ENCODE peak calls at places on chromosomes 5 and 9, in five cellular contexts. One of them, this sample, is unnamed.

GRCh38 chr9:112142420-112142819 is 32.7 kb downstream of the SUSD1 start:
- DNase-seq in fibroblast of lung: no peak
- DNase-seq in spleen: no peak
- DNase-seq in aorta: no peak
- DNase-seq in tibial nerve: no peak
- DNase-seq in this sample: no peak

GRCh38 chr5:138461343-138462125 is 3.7 kb upstream of the EGR1 start:
- DNase-seq in tibial nerve: no peak
- DNase-seq in fibroblast of lung: peak; percentile 52
- DNase-seq in aorta: no peak
- DNase-seq in spleen: no peak
- DNase-seq in this sample: no peak

GRCh38 chr9:136226680-136227410 is 18.8 kb downstream of the QSOX2 start:
- DNase-seq in spleen: no peak
- DNase-seq in aorta: no peak
- DNase-seq in tibial nerve: no peak
- DNase-seq in fibroblast of lung: no peak
- DNase-seq in this sample: no peak

GRCh38 chr5:147857302-147858129 is 21.0 kb upstream of the SCGB3A2 start:
- DNase-seq in fibroblast of lung: peak; percentile 70
- DNase-seq in aorta: peak; percentile 60
- DNase-seq in spleen: no peak
- DNase-seq in tibial nerve: peak; percentile 55
- DNase-seq in this sample: peak; percentile 65

GRCh38 chr5:78540335-78541057 is 108.1 kb downstream of the LHFPL2 start:
- DNase-seq in tibial nerve: no peak
- DNase-seq in spleen: no peak
- DNase-seq in fibroblast of lung: no peak
- DNase-seq in aorta: no peak
- DNase-seq in this sample: no peak

GRCh38 chr5:177980776-177981175 is 15.3 kb downstream of the PROP1 start:
- DNase-seq in spleen: no peak
- DNase-seq in tibial nerve: no peak
- DNase-seq in aorta: no peak
- DNase-seq in fibroblast of lung: no peak
- DNase-seq in this sample: no peak

GRCh38 chr5:44345871-44346270 is 43.3 kb downstream of the FGF10 start:
- DNase-seq in fibroblast of lung: no peak
- DNase-seq in tibial nerve: no peak
- DNase-seq in aorta: no peak
- DNase-seq in spleen: no peak
- DNase-seq in this sample: no peak

GRCh38 chr9:124675261-124676158 is 95.6 kb downstream of the NR6A1 start:
- DNase-seq in aorta: no peak
- DNase-seq in fibroblast of lung: no peak
- DNase-seq in spleen: no peak
- DNase-seq in tibial nerve: no peak
- DNase-seq in this sample: no peak

GRCh38 chr5:171999877-172000276 is 6.6 kb downstream of the FBXW11 start:
- DNase-seq in aorta: no peak
- DNase-seq in tibial nerve: no peak
- DNase-seq in spleen: no peak
- DNase-seq in fibroblast of lung: no peak
- DNase-seq in this sample: no peak

GRCh38 chr5:169433221-169433651 is 132.3 kb upstream of the SLIT3 start:
- DNase-seq in aorta: no peak
- DNase-seq in spleen: no peak
- DNase-seq in fibroblast of lung: no peak
- DNase-seq in tibial nerve: no peak
- DNase-seq in this sample: no peak

GRCh38 chr5:155402927-155403645 is 389.5 kb downstream of the KIF4B start:
- DNase-seq in spleen: no peak
- DNase-seq in tibial nerve: no peak
- DNase-seq in fibroblast of lung: no peak
- DNase-seq in aorta: no peak
- DNase-seq in this sample: no peak

GRCh38 chr9:133546287-133546680 is 11.8 kb downstream of the ADAMTSL2 start:
- DNase-seq in spleen: no peak
- DNase-seq in tibial nerve: no peak
- DNase-seq in fibroblast of lung: no peak
- DNase-seq in aorta: no peak
- DNase-seq in this sample: no peak
- H3K4me3 ChIP-seq in spleen: no peak overlapping the region
- H3K4me3 ChIP-seq in tibial nerve: no peak overlapping the region
- H3K4me3 ChIP-seq in fibroblast of lung: no peak overlapping the region
- H3K4me3 ChIP-seq in aorta: no peak overlapping the region
- H3K4me3 ChIP-seq in this sample: no peak overlapping the region

GRCh38 chr5:149731617-149732400 is 1.7 kb downstream of the PPARGC1B start:
- DNase-seq in aorta: peak; percentile 91
- DNase-seq in fibroblast of lung: peak; percentile 75
- DNase-seq in spleen: peak; percentile 92
- DNase-seq in tibial nerve: peak; percentile 45
- DNase-seq in this sample: peak; percentile 89
- H3K27ac ChIP-seq in aorta: no peak overlapping the region
- H3K27ac ChIP-seq in fibroblast of lung: no peak overlapping the region
- H3K27ac ChIP-seq in spleen: peak overlapping the region; percentile 85
- H3K27ac ChIP-seq in tibial nerve: peak overlapping the region; percentile 13
- H3K27ac ChIP-seq in this sample: peak overlapping the region; percentile 72

GRCh38 chr9:89383030-89383720 is 64.9 kb downstream of the SECISBP2 start:
- DNase-seq in spleen: no peak
- DNase-seq in fibroblast of lung: no peak
- DNase-seq in aorta: no peak
- DNase-seq in tibial nerve: no peak
- DNase-seq in this sample: no peak
- H3K4me3 ChIP-seq in spleen: no peak overlapping the region
- H3K4me3 ChIP-seq in fibroblast of lung: no peak overlapping the region
- H3K4me3 ChIP-seq in aorta: no peak overlapping the region
- H3K4me3 ChIP-seq in tibial nerve: no peak overlapping the region
- H3K4me3 ChIP-seq in this sample: no peak overlapping the region

GRCh38 chr5:118121258-118121657 is 867.1 kb downstream of the DTWD2 start:
- DNase-seq in tibial nerve: no peak
- DNase-seq in aorta: no peak
- DNase-seq in spleen: no peak
- DNase-seq in fibroblast of lung: no peak
- DNase-seq in this sample: no peak
- H3K27ac ChIP-seq in tibial nerve: no peak overlapping the region
- H3K27ac ChIP-seq in aorta: no peak overlapping the region
- H3K27ac ChIP-seq in spleen: no peak overlapping the region
- H3K27ac ChIP-seq in fibroblast of lung: no peak overlapping the region
- H3K27ac ChIP-seq in this sample: no peak overlapping the region

GRCh38 chr5:151587796-151588606 is 3.1 kb downstream of the FAT2 start:
- DNase-seq in aorta: no peak
- DNase-seq in tibial nerve: no peak
- DNase-seq in spleen: no peak
- DNase-seq in fibroblast of lung: no peak
- DNase-seq in this sample: no peak

GRCh38 chr5:151592855-151593408 is 1.8 kb upstream of the FAT2 start:
- DNase-seq in aorta: no peak
- DNase-seq in tibial nerve: peak; percentile 34
- DNase-seq in fibroblast of lung: no peak
- DNase-seq in spleen: no peak
- DNase-seq in this sample: no peak

GRCh38 chr5:151591144-151591819 is at the start of gene FAT2:
- DNase-seq in spleen: no peak
- DNase-seq in tibial nerve: no peak
- DNase-seq in fibroblast of lung: no peak
- DNase-seq in aorta: no peak
- DNase-seq in this sample: peak; percentile 70

GRCh38 chr5:151585970-151586369 is 5.2 kb downstream of the FAT2 start:
- DNase-seq in spleen: no peak
- DNase-seq in fibroblast of lung: no peak
- DNase-seq in tibial nerve: no peak
- DNase-seq in aorta: peak; percentile 66
- DNase-seq in this sample: peak; percentile 87

GRCh38 chr5:151589878-151590570 is 1.1 kb downstream of the FAT2 start:
- DNase-seq in fibroblast of lung: no peak
- DNase-seq in tibial nerve: no peak
- DNase-seq in spleen: no peak
- DNase-seq in aorta: no peak
- DNase-seq in this sample: no peak
- H3K4me3 ChIP-seq in fibroblast of lung: no peak overlapping the region
- H3K4me3 ChIP-seq in tibial nerve: no peak overlapping the region
- H3K4me3 ChIP-seq in spleen: no peak overlapping the region
- H3K4me3 ChIP-seq in aorta: no peak overlapping the region
- H3K4me3 ChIP-seq in this sample: no peak overlapping the region

GRCh38 chr9:97511762-97512429 is 10.4 kb downstream of the TMOD1 start:
- DNase-seq in tibial nerve: no peak
- DNase-seq in fibroblast of lung: no peak
- DNase-seq in aorta: no peak
- DNase-seq in spleen: no peak
- DNase-seq in this sample: no peak
- H3K27ac ChIP-seq in tibial nerve: no peak overlapping the region
- H3K27ac ChIP-seq in fibroblast of lung: no peak overlapping the region
- H3K27ac ChIP-seq in aorta: no peak overlapping the region
- H3K27ac ChIP-seq in spleen: no peak overlapping the region
- H3K27ac ChIP-seq in this sample: no peak overlapping the region

This sample was measured in prostate gland.